ENCODE peak calls at places on chromosomes 16 and 17, in seven cellular contexts. A is stomach; D is kidney; G is endothelial cell; M is activated CD4-positive, alpha-beta T cell treated with anti-CD3 and anti-CD28 coated beads, Interleukin-2, amount 50 U/mL, for 1 hour; R is stromal cell of bone marrow; F is pulmonary artery endothelial cell. V is an unnamed sample.

GRCh38 chr17:69574257-69575197 is 160.0 kb downstream of the MAP2K6 start:
- DNase-seq in A (no peak), D (no peak), G (no peak), M (no peak), R (peak; percentile 36), F (peak; percentile 33), V (no peak)

GRCh38 chr17:77098884-77099545 is 41.8 kb upstream of the SEC14L1 start:
- DNase-seq in A (peak; percentile 57), D (no peak), G (no peak), M (no peak), R (peak; percentile 82), F (no peak), V (no peak)

GRCh38 chr16:2596747-2597559 is 59.1 kb downstream of the PDPK1 start:
- DNase-seq in A (no peak), D (peak; percentile 41), G (no peak), M (no peak), R (no peak), F (no peak), V (no peak)

GRCh38 chr16:24198807-24199533 is 57.2 kb upstream of the CACNG3 start:
- DNase-seq in A (no peak), D (no peak), G (no peak), M (no peak), R (no peak), F (no peak), V (no peak)

GRCh38 chr16:55478827-55479559 is at the start of gene MMP2:
- DNase-seq in A (peak; percentile 43), D (peak; percentile 87), G (peak; percentile 71), M (no peak), R (peak; percentile 77), F (no peak), V (no peak)

GRCh38 chr17:6641374-6641818 is 536 bp downstream of the TXNDC17 start:
- DNase-seq in A (no peak), D (no peak), G (no peak), M (no peak), R (no peak), F (no peak), V (no peak)

GRCh38 chr16:30096862-30097563 is 1.0 kb upstream of the YPEL3 start:
- DNase-seq in A (no peak), D (no peak), G (no peak), M (no peak), R (no peak), F (no peak), V (no peak)

GRCh38 chr16:53219795-53220194 is 165.0 kb downstream of the CHD9 start:
- DNase-seq in A (no peak), D (no peak), G (no peak), M (no peak), R (peak; percentile 29), F (peak; percentile 54), V (no peak)

GRCh38 chr16:23829454-23829853 is 6.3 kb upstream of the PRKCB start:
- DNase-seq in A (no peak), D (no peak), G (no peak), M (no peak), R (no peak), F (no peak), V (no peak)

GRCh38 chr17:59513934-59514841 is 51.2 kb upstream of the DHX40 start:
- DNase-seq in A (peak; percentile 82), D (peak; percentile 93), G (no peak), M (no peak), R (peak; percentile 27), F (peak; percentile 52), V (no peak)

GRCh38 chr17:81126281-81127132 is 38.8 kb upstream of the PVALEF start:
- DNase-seq in A (no peak), D (no peak), G (no peak), M (no peak), R (no peak), F (no peak), V (no peak)

GRCh38 chr17:9002610-9003354 is 18.5 kb upstream of the NTN1 start:
- DNase-seq in A (no peak), D (peak; percentile 71), G (peak; percentile 66), M (peak; percentile 29), R (no peak), F (no peak), V (peak; percentile 13)

GRCh38 chr17:33322063-33322462 is 29.0 kb upstream of the ASIC2 start:
- DNase-seq in A (no peak), D (no peak), G (no peak), M (no peak), R (peak; percentile 6), F (no peak), V (no peak)

GRCh38 chr17:77489239-77489897 is 348.6 kb downstream of the SEC14L1 start:
- DNase-seq in A (no peak), D (peak; percentile 64), G (no peak), M (no peak), R (no peak), F (no peak), V (no peak)